ENCODE peak calls at places on chromosomes 5 and 9, in six cellular contexts. T is astrocyte of the cerebellum; H is hippocampal formation; D is stimulated activated CD4-positive, alpha-beta T cell treated with anti-CD3 and anti-CD28 coated beads, Interleukin-2, amount 100 ng/mL, for 48 hours; Y is ELR; V is naive thymus-derived CD4-positive, alpha-beta T cell. S is an unnamed sample.

GRCh38 chr9:82263621-82264020 is 275.0 kb downstream of the SPATA31D1 start:
- DNase-seq in Y (no peak), H (no peak), T (no peak), D (no peak), V (no peak), S (no peak)

GRCh38 chr5:106174903-106175302 is 1495.8 kb downstream of the EFNA5 start:
- DNase-seq in V (no peak), D (no peak), T (no peak), H (no peak), Y (no peak), S (no peak)

GRCh38 chr5:163563112-163563511 is 57.7 kb downstream of the MAT2B start:
- DNase-seq in T (no peak), V (no peak), H (no peak), Y (no peak), D (no peak), S (no peak)

GRCh38 chr5:132046915-132047314 is 13.5 kb upstream of the IL3 start:
- DNase-seq in D (no peak), Y (no peak), T (no peak), H (no peak), V (no peak), S (no peak)

GRCh38 chr5:175728885-175729828 is 71.3 kb downstream of the HRH2 start:
- DNase-seq in Y (peak; percentile 24), T (no peak), H (no peak), V (no peak), D (no peak), S (peak; percentile 43)

GRCh38 chr5:1204693-1205242 is 3.4 kb downstream of the SLC6A19 start:
- DNase-seq in T (peak; percentile 3), H (no peak), D (no peak), V (no peak), Y (peak; percentile 31), S (peak; percentile 19)

GRCh38 chr5:61559722-61560121 is 227.7 kb downstream of the ZSWIM6 start:
- DNase-seq in D (no peak), H (no peak), Y (no peak), T (no peak), V (no peak), S (no peak)

GRCh38 chr5:160349249-160349965 is 21.0 kb downstream of the C1QTNF2 start:
- DNase-seq in Y (no peak), V (no peak), H (no peak), T (no peak), D (no peak), S (no peak)

GRCh38 chr9:88537743-88538055 is 2.7 kb downstream of the NXNL2 start:
- DNase-seq in Y (peak; percentile 79), H (peak; percentile 74), D (no peak), T (peak; percentile 60), V (peak; percentile 11), S (peak; percentile 78)

GRCh38 chr5:372556-372910 is 51.0 kb downstream of the AHRR start:
- DNase-seq in V (no peak), T (no peak), Y (no peak), D (no peak), H (no peak), S (no peak)

GRCh38 chr5:39164016-39164415 is 55.3 kb downstream of the FYB1 start:
- DNase-seq in V (no peak), D (no peak), Y (no peak), T (no peak), H (no peak), S (no peak)

GRCh38 chr9:37999501-38000189 is 69.4 kb downstream of the SHB start:
- DNase-seq in T (no peak), H (peak; percentile 56), Y (peak; percentile 85), D (no peak), V (no peak), S (peak; percentile 55)

GRCh38 chr5:31273161-31273560 is 79.7 kb downstream of the CDH6 start:
- DNase-seq in D (no peak), H (no peak), Y (no peak), V (no peak), T (no peak), S (no peak)

GRCh38 chr5:79547982-79548381 is 34.0 kb upstream of the HOMER1 start:
- DNase-seq in Y (no peak), D (no peak), T (no peak), V (no peak), H (no peak), S (no peak)

GRCh38 chr9:136576269-136576626 is 30.4 kb upstream of the NOTCH1 start:
- DNase-seq in T (no peak), V (no peak), D (no peak), Y (peak; percentile 26), H (no peak), S (peak; percentile 88)

GRCh38 chr9:116555556-116556180 is 131.4 kb upstream of the TRIM32 start:
- DNase-seq in H (no peak), Y (no peak), T (no peak), D (no peak), V (no peak), S (no peak)

GRCh38 chr9:38619556-38620447 is 594 bp downstream of the ANKRD18A start:
- DNase-seq in H (no peak), V (peak; percentile 6), T (no peak), D (peak; percentile 13), Y (no peak), S (no peak)